ENCODE peak calls at places on chromosomes 13 and 19, in nine cellular contexts. N is left ventricle myocardium inferior, Y is mesendoderm, K is A549, Z is PC-3, S is kidney, F is Peyer's patch, C is aorta, D is breast epithelium. W is an unnamed sample.
A peak's percentile ranks its signal among the peaks of the same experiment; 100 is the strongest.

GRCh38 chr19:56720281-56720680 is 48.7 kb upstream of the ZNF835 start:
- DNase-seq in Z (no peak), C (no peak), D (no peak), K (no peak), Y (peak; percentile 64), S (no peak), F (no peak), N (no peak), W (no peak)

GRCh38 chr19:18366027-18366435 is 19.9 kb upstream of the GDF15 start:
- DNase-seq in N (no peak), D (no peak), S (no peak), Z (no peak), F (no peak), Y (no peak), K (no peak), C (no peak), W (no peak)

GRCh38 chr19:5793188-5793587 is 2.2 kb upstream of the DUS3L start:
- DNase-seq in N (no peak), D (no peak), Z (no peak), Y (no peak), K (no peak), F (no peak), S (no peak), C (no peak), W (no peak)

GRCh38 chr19:30784850-30785459 is 412.8 kb downstream of the ZNF536 start:
- DNase-seq in K (peak; percentile 51), F (peak; percentile 62), Y (peak; percentile 84), Z (peak; percentile 3), N (peak; percentile 43), C (no peak), D (no peak), S (no peak), W (peak; percentile 55)

GRCh38 chr13:35162420-35162819 is 220.3 kb downstream of the NBEA start:
- DNase-seq in N (no peak), D (no peak), Z (no peak), Y (no peak), K (no peak), F (no peak), S (no peak), C (no peak), W (no peak)

GRCh38 chr13:20383058-20383457 is 142.6 kb downstream of the CRYL1 start:
- DNase-seq in K (no peak), S (no peak), Y (no peak), D (no peak), F (no peak), Z (no peak), N (no peak), C (no peak), W (no peak)

GRCh38 chr19:10861118-10861651 is 10.2 kb upstream of the CARM1 start:
- DNase-seq in K (peak; percentile 51), Y (peak; percentile 62), C (no peak), F (peak; percentile 61), S (no peak), Z (peak; percentile 52), N (no peak), D (no peak), W (peak; percentile 52)

GRCh38 chr19:33559996-33560395 is 38.4 kb upstream of the PEPD start:
- DNase-seq in N (no peak), D (no peak), K (no peak), S (no peak), F (no peak), Y (no peak), C (peak; percentile 46), Z (no peak), W (no peak)

GRCh38 chr13:47672982-47673670 is 327.9 kb downstream of the SUCLA2 start:
- DNase-seq in F (no peak), N (no peak), S (no peak), D (no peak), C (no peak), Z (peak; percentile 2), Y (no peak), K (no peak), W (no peak)

GRCh38 chr19:9061879-9062278 is 25.0 kb upstream of the OR1M1 start:
- DNase-seq in Z (peak; percentile 25), N (no peak), S (no peak), D (no peak), F (no peak), Y (no peak), C (no peak), K (no peak), W (no peak)

GRCh38 chr13:95676100-95676774 is 702 bp upstream of the DNAJC3 start:
- DNase-seq in Z (peak; percentile 37), C (no peak), D (peak; percentile 25), F (no peak), K (peak; percentile 34), S (peak; percentile 53), N (no peak), Y (no peak), W (peak; percentile 46)

GRCh38 chr19:55552620-55553019 is 7.3 kb upstream of the SBK3 start:
- DNase-seq in D (peak; percentile 38), S (no peak), C (no peak), F (no peak), K (no peak), Z (no peak), N (no peak), Y (no peak), W (no peak)

GRCh38 chr13:51477149-51477548 is 24.3 kb upstream of the INTS6 start:
- DNase-seq in N (no peak), C (no peak), Z (no peak), D (no peak), K (no peak), S (no peak), Y (no peak), F (no peak), W (no peak)

GRCh38 chr19:10836478-10837325 is 690 bp upstream of the TMED1 start:
- DNase-seq in F (peak; percentile 86), K (peak; percentile 93), S (peak; percentile 96), C (peak; percentile 94), N (peak; percentile 86), D (no peak), Z (no peak), Y (no peak), W (peak; percentile 94)

GRCh38 chr13:28574617-28575142 is 79.8 kb upstream of the FLT1 start:
- DNase-seq in N (no peak), F (no peak), Z (peak; percentile 95), D (no peak), C (no peak), S (no peak), K (peak; percentile 86), Y (peak; percentile 30), W (no peak)

GRCh38 chr19:46634045-46634655 is 1.9 kb downstream of the GNG8 start:
- DNase-seq in N (peak; percentile 65), C (peak; percentile 98), D (peak; percentile 87), S (peak; percentile 96), K (peak; percentile 96), Z (peak; percentile 84), Y (peak; percentile 95), F (peak; percentile 97), W (peak; percentile 97)

GRCh38 chr19:46633130-46633529 is 2.9 kb downstream of the GNG8 start:
- DNase-seq in F (no peak), S (no peak), D (no peak), K (no peak), C (no peak), Y (no peak), Z (no peak), N (no peak), W (no peak)

GRCh38 chr19:46637224-46637623 is 1.2 kb upstream of the GNG8 start:
- DNase-seq in D (no peak), F (no peak), Y (no peak), C (no peak), S (no peak), Z (no peak), K (no peak), N (no peak), W (no peak)

GRCh38 chr19:46634656-46635218 is 1.3 kb downstream of the GNG8 start:
- DNase-seq in K (no peak), D (no peak), C (no peak), S (no peak), Y (no peak), N (no peak), F (no peak), Z (no peak), W (no peak)

GRCh38 chr19:46635920-46636761 is at the start of gene GNG8:
- DNase-seq in Y (no peak), F (no peak), C (no peak), K (no peak), Z (no peak), S (no peak), N (no peak), D (no peak), W (peak; percentile 38)
- H3K4me3 ChIP-seq in Y (no peak within 1 kb of the TSS), F (no peak within 1 kb of the TSS), C (no peak within 1 kb of the TSS), K (peak within 1 kb of the TSS; percentile 53), Z (no peak within 1 kb of the TSS), S (no peak within 1 kb of the TSS), N (no peak within 1 kb of the TSS), D (no peak within 1 kb of the TSS), W (no peak within 1 kb of the TSS)

DNA sequence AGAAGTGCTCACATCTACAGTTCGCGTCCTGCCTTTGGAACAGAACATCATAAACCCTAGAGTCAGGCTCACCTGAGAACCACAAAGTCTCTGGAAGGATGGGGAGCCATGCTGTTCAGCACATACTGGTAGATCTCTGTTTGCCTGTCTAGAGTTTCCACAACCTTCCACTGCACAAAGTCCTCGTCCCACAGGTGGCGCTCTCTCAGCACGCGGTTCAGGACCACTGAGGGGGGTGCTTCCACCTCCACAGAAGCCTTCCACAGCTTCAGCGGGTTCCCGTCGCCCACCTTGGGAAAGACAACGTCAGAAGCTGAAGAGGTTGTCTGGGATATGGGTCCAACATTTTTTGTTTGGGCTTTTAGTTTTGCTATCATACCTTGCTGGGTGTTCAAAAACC is 93.6 kb downstream of the KL start:
- DNase-seq in C (no peak), Z (no peak), K (peak; percentile 15), N (no peak), S (no peak), F (no peak), Y (peak; percentile 47), D (no peak), W (no peak)
- H3K4me1 ChIP-seq in C (peaks cover 6% of the 10 kb centered on the region), Z (peaks cover 11% of the 10 kb centered on the region), K (no peaks in the 10 kb centered on the region), N (peaks cover 76% of the 10 kb centered on the region), S (peaks cover 12% of the 10 kb centered on the region), F (no peaks in the 10 kb centered on the region), Y (no peaks in the 10 kb centered on the region), D (no peaks in the 10 kb centered on the region), W (peaks cover 4% of the 10 kb centered on the region)

DNA sequence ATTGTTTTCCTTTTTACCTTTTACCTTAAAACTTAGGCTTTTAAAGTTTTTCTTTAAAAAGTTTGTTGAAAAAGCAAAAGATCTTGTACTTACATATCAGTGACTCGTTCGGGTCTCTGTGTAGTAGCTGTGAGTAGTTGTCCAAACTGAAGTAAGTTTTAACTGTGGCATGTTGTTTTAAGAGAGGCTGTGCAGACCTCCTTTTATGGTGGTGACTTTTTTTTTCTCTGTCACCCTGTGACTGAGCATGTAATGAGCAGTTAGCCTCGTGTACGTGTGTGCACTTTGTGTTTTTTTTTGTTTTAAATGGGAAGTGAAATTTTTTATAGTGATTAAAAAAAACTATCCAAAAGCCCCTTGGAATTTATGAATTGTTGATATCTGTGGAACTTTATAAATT is at the start of gene GPR183:
- DNase-seq in F (no peak), S (no peak), Z (no peak), Y (no peak), N (no peak), K (no peak), D (no peak), C (no peak), W (no peak)
- H3K4me3 ChIP-seq in F (peak within 1 kb of the TSS; percentile 43), S (no peak within 1 kb of the TSS), Z (no peak within 1 kb of the TSS), Y (no peak within 1 kb of the TSS), N (peak within 1 kb of the TSS; percentile 16), K (no peak within 1 kb of the TSS), D (peak within 1 kb of the TSS; percentile 27), C (peak within 1 kb of the TSS; percentile 2), W (no peak within 1 kb of the TSS)

DNA sequence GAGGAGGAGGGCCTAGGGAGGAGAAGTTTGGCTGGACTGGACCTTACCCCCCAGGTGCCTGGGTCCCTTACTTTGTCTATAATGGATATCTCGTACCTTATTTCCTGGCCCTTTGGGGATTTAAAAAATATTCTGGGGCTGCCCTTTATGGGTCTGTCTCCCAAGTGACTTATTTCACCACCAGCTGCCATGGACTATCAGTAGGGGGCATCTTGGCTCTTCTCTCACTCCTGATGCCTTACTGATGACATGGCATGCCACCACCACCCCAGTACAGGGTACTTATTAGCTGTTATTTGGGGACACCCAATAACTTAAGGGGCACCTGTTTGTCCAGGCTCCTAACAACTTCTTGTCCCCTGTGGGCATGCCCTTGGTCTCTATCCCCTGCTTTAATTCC is 38.0 kb downstream of the NFIX start:
- DNase-seq in Y (no peak), C (no peak), D (no peak), Z (peak; percentile 32), S (no peak), K (no peak), N (no peak), F (no peak), W (no peak)
- H3K4me1 ChIP-seq in Y (no peaks in the 10 kb centered on the region), C (peaks cover 13% of the 10 kb centered on the region), D (peaks cover 16% of the 10 kb centered on the region), Z (peaks cover 71% of the 10 kb centered on the region), S (peaks cover 18% of the 10 kb centered on the region), K (peaks cover 17% of the 10 kb centered on the region), N (peaks cover 98% of the 10 kb centered on the region), F (peaks cover 9% of the 10 kb centered on the region), W (peaks cover 19% of the 10 kb centered on the region)

W was measured in Caco-2.